ENCODE peak calls at places on chromosomes 16 and 17, in four cellular contexts. S, K, M and B are unnamed samples.

GRCh38 chr17:28541439-28541838 is 11.0 kb downstream of the UNC119 start:
- DNase-seq in K (no peak), S (no peak), M (no peak), B (no peak)

GRCh38 chr16:70697601-70698170 is 11.8 kb upstream of the MTSS2 start:
- DNase-seq in K (no peak), S (no peak), M (no peak), B (no peak)

GRCh38 chr17:61219460-61219859 is 180.2 kb upstream of the TBX2 start:
- DNase-seq in S (no peak), K (peak; percentile 77), M (no peak), B (no peak)

GRCh38 chr17:49090885-49091594 is 41.5 kb upstream of the B4GALNT2 start:
- DNase-seq in M (no peak), K (no peak), S (no peak), B (no peak)

GRCh38 chr17:66365903-66366302 is 63.5 kb downstream of the PRKCA start:
- DNase-seq in K (no peak), M (no peak), S (no peak), B (no peak)

GRCh38 chr16:56606071-56606687 is 2.2 kb upstream of the MT2A start:
- DNase-seq in M (no peak), K (no peak), S (no peak), B (no peak)

GRCh38 chr17:73401911-73402310 is 90.1 kb upstream of the CDC42EP4 start:
- DNase-seq in M (no peak), K (no peak), S (no peak), B (no peak)

GRCh38 chr17:21183468-21183867 is 30.5 kb downstream of the TMEM11 start:
- DNase-seq in K (no peak), S (no peak), M (no peak), B (no peak)

GRCh38 chr17:80261159-80261894 is 675 bp downstream of the RNF213 start:
- DNase-seq in S (peak; percentile 49), K (no peak), M (peak; percentile 47), B (peak; percentile 62)

GRCh38 chr17:31318298-31319190 is 2.9 kb downstream of the EVI2A start:
- DNase-seq in M (peak; percentile 6), S (peak; percentile 35), K (no peak), B (peak; percentile 46)

GRCh38 chr16:84952335-84953050 is 58.8 kb downstream of the ZDHHC7 start:
- DNase-seq in S (peak; percentile 85), M (peak; percentile 58), K (no peak), B (peak; percentile 83)
- H3K27ac ChIP-seq in S (peak overlapping the region; percentile 65), M (peak overlapping the region; percentile 51), K (no peak overlapping the region), B (peak overlapping the region; percentile 19)

GRCh38 chr17:7260601-7261376 is 1.5 kb downstream of the CLDN7 start:
- DNase-seq in S (peak; percentile 47), M (peak; percentile 33), K (no peak), B (peak; percentile 84)
- H3K27ac ChIP-seq in S (peak overlapping the region; percentile 36), M (no peak overlapping the region), K (no peak overlapping the region), B (peak overlapping the region; percentile 92)

GRCh38 chr16:9541723-9542122 is 450.3 kb downstream of the HAPSTR1 start:
- DNase-seq in M (no peak), S (no peak), K (no peak), B (no peak)

GRCh38 chr16:9542165-9542755 is 450.8 kb downstream of the HAPSTR1 start:
- DNase-seq in K (no peak), S (no peak), M (no peak), B (no peak)

GRCh38 chr16:9545500-9546437 is 454.3 kb downstream of the HAPSTR1 start:
- DNase-seq in S (no peak), M (no peak), K (no peak), B (no peak)

GRCh38 chr16:9549487-9549886 is 458.0 kb downstream of the HAPSTR1 start:
- DNase-seq in M (no peak), S (no peak), K (no peak), B (no peak)

DNA sequence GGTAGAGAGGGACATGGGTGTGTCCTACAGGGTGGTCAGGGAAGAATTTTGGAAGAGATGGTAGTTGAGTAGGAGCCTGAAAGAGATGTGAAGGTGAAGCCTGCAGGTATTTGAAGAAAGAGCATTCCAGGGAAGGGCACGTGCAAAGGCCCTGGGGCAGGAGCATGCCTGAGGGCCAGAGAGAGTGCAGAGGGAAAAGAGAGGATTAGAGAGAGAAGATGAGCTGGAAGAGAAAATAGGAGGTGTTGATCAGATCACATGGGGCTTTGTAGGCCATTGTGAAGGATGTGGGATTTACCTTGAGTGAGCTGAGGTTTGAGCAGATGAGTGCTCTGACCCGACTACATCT is 455.0 kb downstream of the HAPSTR1 start:
- DNase-seq in K (no peak), S (no peak), M (no peak), B (no peak)
- H3K27ac ChIP-seq in K (no peak overlapping the region), S (no peak overlapping the region), M (no peak overlapping the region), B (no peak overlapping the region)

DNA sequence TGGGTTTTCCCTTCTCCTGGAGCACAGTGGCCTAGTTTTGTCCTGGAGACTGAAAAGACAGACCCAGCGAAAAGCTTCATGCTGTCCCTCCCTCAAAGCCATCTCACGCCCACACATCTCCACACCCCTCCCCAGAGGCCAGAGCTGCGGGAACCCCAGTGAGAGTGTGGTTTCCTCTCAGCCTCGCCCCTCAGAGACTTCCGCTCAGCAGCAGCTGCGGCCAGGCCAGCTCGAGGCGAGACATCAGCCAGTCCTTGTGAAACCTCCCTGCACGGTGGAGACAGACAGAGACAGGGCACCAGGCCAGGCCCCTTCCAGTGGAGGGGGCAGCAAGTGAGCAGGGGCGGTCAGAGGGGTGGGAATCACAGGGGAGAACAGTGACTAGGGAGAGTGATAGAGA is 77.0 kb upstream of the TNRC6C start:
- DNase-seq in S (peak; percentile 67), K (peak; percentile 91), M (peak; percentile 79), B (peak; percentile 79)
- H3K27ac ChIP-seq in S (peak overlapping the region; percentile 75), K (no peak overlapping the region), M (peak overlapping the region; percentile 88), B (peak overlapping the region; percentile 50)

GRCh38 chr16:30476991-30477390 is 4.4 kb downstream of the ITGAL start:
- DNase-seq in M (no peak), K (no peak), S (no peak), B (no peak)
- H3K27ac ChIP-seq in M (peak overlapping the region; percentile 15), K (no peak overlapping the region), S (no peak overlapping the region), B (no peak overlapping the region)

DNA sequence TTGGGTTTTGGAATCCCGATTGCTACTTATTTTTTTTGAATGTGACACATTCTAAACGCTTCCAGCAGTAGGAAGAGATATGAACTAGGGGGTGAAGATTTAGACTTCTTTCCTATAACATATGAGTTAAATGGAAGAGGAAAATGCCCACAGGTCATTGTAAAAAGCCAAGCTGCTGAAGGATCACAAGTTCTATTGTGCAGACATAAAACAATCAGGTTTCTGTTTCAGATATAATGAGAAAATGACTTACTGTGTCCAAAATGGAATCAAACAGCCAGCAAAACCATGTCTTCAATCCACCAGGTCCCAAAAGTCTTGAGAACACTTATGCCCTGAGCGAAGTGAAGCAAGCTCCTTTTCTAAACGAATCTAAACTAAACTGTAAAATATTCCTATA is 157.0 kb upstream of the SOX9 start:
- DNase-seq in K (no peak), S (no peak), M (no peak), B (no peak)
- H3K27ac ChIP-seq in K (no peak overlapping the region), S (no peak overlapping the region), M (no peak overlapping the region), B (no peak overlapping the region)